ENCODE peak calls at places on chromosomes 12 and 14, in five cellular contexts. One of them, this sample, is unnamed. For H3K27me3, the result is how much of the 10 kb centered on the place peaks cover.

GRCh38 chr12:79548525-79548924 is 142.2 kb downstream of the PAWR start:
- DNase-seq in vagina: no peak
- DNase-seq in PC-3: no peak
- DNase-seq in dorsolateral prefrontal cortex: no peak
- DNase-seq in CD8-positive, alpha-beta T cell: no peak
- DNase-seq in this sample: no peak

GRCh38 chr12:113154351-113154973 is 4.9 kb downstream of the CFAP73 start:
- DNase-seq in vagina: no peak
- DNase-seq in PC-3: no peak
- DNase-seq in dorsolateral prefrontal cortex: no peak
- DNase-seq in CD8-positive, alpha-beta T cell: no peak
- DNase-seq in this sample: no peak

GRCh38 chr12:55472297-55472696 is 2.4 kb upstream of the OR6C70 start:
- DNase-seq in vagina: no peak
- DNase-seq in PC-3: no peak
- DNase-seq in dorsolateral prefrontal cortex: no peak
- DNase-seq in CD8-positive, alpha-beta T cell: no peak
- DNase-seq in this sample: no peak

GRCh38 chr12:42483534-42483857 is 106.0 kb downstream of the PRICKLE1 start:
- DNase-seq in vagina: no peak
- DNase-seq in PC-3: peak
- DNase-seq in dorsolateral prefrontal cortex: no peak
- DNase-seq in CD8-positive, alpha-beta T cell: peak
- DNase-seq in this sample: peak

GRCh38 chr12:59070534-59070933 is 150.2 kb upstream of the LRIG3 start:
- DNase-seq in vagina: no peak
- DNase-seq in PC-3: peak
- DNase-seq in dorsolateral prefrontal cortex: no peak
- DNase-seq in CD8-positive, alpha-beta T cell: no peak
- DNase-seq in this sample: no peak

GRCh38 chr12:1367731-1368285 is 226.6 kb downstream of the FBXL14 start:
- DNase-seq in vagina: no peak
- DNase-seq in PC-3: no peak
- DNase-seq in dorsolateral prefrontal cortex: no peak
- DNase-seq in CD8-positive, alpha-beta T cell: no peak
- DNase-seq in this sample: no peak

GRCh38 chr14:47919994-47920393 is 244.6 kb upstream of the MDGA2 start:
- DNase-seq in vagina: no peak
- DNase-seq in PC-3: no peak
- DNase-seq in dorsolateral prefrontal cortex: no peak
- DNase-seq in CD8-positive, alpha-beta T cell: no peak
- DNase-seq in this sample: no peak

GRCh38 chr12:29547151-29547561 is 49.7 kb upstream of the OVCH1 start:
- DNase-seq in vagina: no peak
- DNase-seq in PC-3: peak
- DNase-seq in dorsolateral prefrontal cortex: no peak
- DNase-seq in CD8-positive, alpha-beta T cell: no peak
- DNase-seq in this sample: no peak

GRCh38 chr12:132329036-132329738 is at the start of gene GALNT9:
- DNase-seq in vagina: no peak
- DNase-seq in PC-3: no peak
- DNase-seq in dorsolateral prefrontal cortex: no peak
- DNase-seq in CD8-positive, alpha-beta T cell: peak
- DNase-seq in this sample: no peak

GRCh38 chr12:120783197-120783596 is 57.6 kb downstream of the ACADS start:
- DNase-seq in vagina: no peak
- DNase-seq in PC-3: peak
- DNase-seq in dorsolateral prefrontal cortex: no peak
- DNase-seq in CD8-positive, alpha-beta T cell: no peak
- DNase-seq in this sample: no peak

GRCh38 chr14:101927859-101928258 is 36.5 kb upstream of the DYNC1H1 start:
- DNase-seq in vagina: no peak
- DNase-seq in PC-3: no peak
- DNase-seq in dorsolateral prefrontal cortex: peak
- DNase-seq in CD8-positive, alpha-beta T cell: no peak
- DNase-seq in this sample: no peak

GRCh38 chr12:84969226-84969625 is 56.6 kb upstream of the SLC6A15 start:
- DNase-seq in vagina: no peak
- DNase-seq in PC-3: no peak
- DNase-seq in dorsolateral prefrontal cortex: no peak
- DNase-seq in CD8-positive, alpha-beta T cell: no peak
- DNase-seq in this sample: no peak

GRCh38 chr12:122856999-122857671 is 21.9 kb downstream of the HIP1R start:
- DNase-seq in vagina: no peak
- DNase-seq in PC-3: peak
- DNase-seq in dorsolateral prefrontal cortex: no peak
- DNase-seq in CD8-positive, alpha-beta T cell: no peak
- DNase-seq in this sample: no peak

GRCh38 chr14:89504084-89504483 is 87.1 kb upstream of the FOXN3 start:
- DNase-seq in vagina: no peak
- DNase-seq in PC-3: no peak
- DNase-seq in dorsolateral prefrontal cortex: no peak
- DNase-seq in CD8-positive, alpha-beta T cell: no peak
- DNase-seq in this sample: no peak

GRCh38 chr12:48903363-48903981 is 21.8 kb downstream of the FKBP11 start:
- DNase-seq in vagina: no peak
- DNase-seq in PC-3: no peak
- DNase-seq in dorsolateral prefrontal cortex: no peak
- DNase-seq in CD8-positive, alpha-beta T cell: no peak
- DNase-seq in this sample: no peak

GRCh38 chr14:93888995-93889394 is 38.1 kb upstream of the FAM181A start:
- DNase-seq in vagina: no peak
- DNase-seq in PC-3: no peak
- DNase-seq in dorsolateral prefrontal cortex: no peak
- DNase-seq in CD8-positive, alpha-beta T cell: no peak
- DNase-seq in this sample: no peak

GRCh38 chr12:53172352-53172751 is 8.2 kb upstream of the ZNF740 start:
- DNase-seq in vagina: no peak
- DNase-seq in PC-3: peak
- DNase-seq in dorsolateral prefrontal cortex: no peak
- DNase-seq in CD8-positive, alpha-beta T cell: no peak
- DNase-seq in this sample: no peak

GRCh38 chr12:53176750-53177149 is 3.8 kb upstream of the ZNF740 start:
- DNase-seq in vagina: no peak
- DNase-seq in PC-3: no peak
- DNase-seq in dorsolateral prefrontal cortex: no peak
- DNase-seq in CD8-positive, alpha-beta T cell: no peak
- DNase-seq in this sample: no peak

GRCh38 chr12:53173085-53173715 is 7.3 kb upstream of the ZNF740 start:
- DNase-seq in vagina: no peak
- DNase-seq in PC-3: peak
- DNase-seq in dorsolateral prefrontal cortex: no peak
- DNase-seq in CD8-positive, alpha-beta T cell: no peak
- DNase-seq in this sample: no peak

GRCh38 chr12:53171725-53172329 is 8.7 kb upstream of the ZNF740 start:
- DNase-seq in vagina: no peak
- DNase-seq in PC-3: peak
- DNase-seq in dorsolateral prefrontal cortex: no peak
- DNase-seq in CD8-positive, alpha-beta T cell: no peak
- DNase-seq in this sample: no peak

GRCh38 chr12:53174881-53175491 is 5.5 kb upstream of the ZNF740 start:
- DNase-seq in vagina: no peak
- DNase-seq in PC-3: peak
- DNase-seq in dorsolateral prefrontal cortex: no peak
- DNase-seq in CD8-positive, alpha-beta T cell: no peak
- DNase-seq in this sample: no peak
- TF ChIP-seq CTCF in vagina: no peak
- TF ChIP-seq CTCF in PC-3: peak
- TF ChIP-seq CTCF in dorsolateral prefrontal cortex: no peak
- TF ChIP-seq CTCF in CD8-positive, alpha-beta T cell: no peak
- TF ChIP-seq CTCF in this sample: peak

DNA sequence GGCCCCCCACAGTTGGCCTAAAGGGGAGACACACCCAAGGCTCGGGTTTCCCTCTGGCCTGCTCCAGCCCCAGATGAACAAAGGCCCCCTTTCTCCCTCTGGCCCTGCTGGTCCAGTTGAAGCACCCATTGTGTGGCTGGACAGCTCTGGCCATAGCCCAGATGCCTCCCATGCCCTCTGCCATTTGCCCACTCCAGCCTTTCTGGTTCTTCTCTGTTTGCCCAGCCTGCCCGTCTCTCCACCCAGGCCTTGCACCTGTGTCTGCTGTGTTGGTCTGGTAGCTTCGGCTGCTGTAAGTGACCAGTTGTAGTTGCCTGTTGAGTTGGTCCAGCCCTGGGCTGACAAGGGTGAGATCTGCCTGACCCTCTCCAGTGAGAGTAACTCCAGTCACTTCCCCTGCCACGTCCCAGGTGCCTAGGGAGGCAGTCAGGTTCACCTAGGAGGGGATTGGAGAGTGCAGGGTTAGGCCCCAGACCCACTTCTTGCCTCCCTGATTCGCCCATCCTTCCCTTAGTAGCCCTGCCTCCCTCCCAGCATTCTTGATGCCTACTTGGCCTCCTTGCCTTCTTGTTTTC is 3.0 kb downstream of the B4GALNT1 start:
- DNase-seq in vagina: no peak
- DNase-seq in PC-3: no peak
- DNase-seq in dorsolateral prefrontal cortex: no peak
- DNase-seq in CD8-positive, alpha-beta T cell: no peak
- DNase-seq in this sample: no peak
- H3K27me3 ChIP-seq in vagina: under half
- H3K27me3 ChIP-seq in PC-3: under half
- H3K27me3 ChIP-seq in dorsolateral prefrontal cortex: under half
- H3K27me3 ChIP-seq in CD8-positive, alpha-beta T cell: under half
- H3K27me3 ChIP-seq in this sample: under half

GRCh38 chr12:125377093-125377492 is 311.9 kb downstream of the AACS start:
- DNase-seq in vagina: peak
- DNase-seq in PC-3: no peak
- DNase-seq in dorsolateral prefrontal cortex: no peak
- DNase-seq in CD8-positive, alpha-beta T cell: no peak
- DNase-seq in this sample: no peak

GRCh38 chr12:125371023-125371422 is 305.8 kb downstream of the AACS start:
- DNase-seq in vagina: no peak
- DNase-seq in PC-3: no peak
- DNase-seq in dorsolateral prefrontal cortex: no peak
- DNase-seq in CD8-positive, alpha-beta T cell: no peak
- DNase-seq in this sample: no peak

GRCh38 chr12:125376422-125376821 is 311.2 kb downstream of the AACS start:
- DNase-seq in vagina: no peak
- DNase-seq in PC-3: no peak
- DNase-seq in dorsolateral prefrontal cortex: no peak
- DNase-seq in CD8-positive, alpha-beta T cell: no peak
- DNase-seq in this sample: no peak

DNA sequence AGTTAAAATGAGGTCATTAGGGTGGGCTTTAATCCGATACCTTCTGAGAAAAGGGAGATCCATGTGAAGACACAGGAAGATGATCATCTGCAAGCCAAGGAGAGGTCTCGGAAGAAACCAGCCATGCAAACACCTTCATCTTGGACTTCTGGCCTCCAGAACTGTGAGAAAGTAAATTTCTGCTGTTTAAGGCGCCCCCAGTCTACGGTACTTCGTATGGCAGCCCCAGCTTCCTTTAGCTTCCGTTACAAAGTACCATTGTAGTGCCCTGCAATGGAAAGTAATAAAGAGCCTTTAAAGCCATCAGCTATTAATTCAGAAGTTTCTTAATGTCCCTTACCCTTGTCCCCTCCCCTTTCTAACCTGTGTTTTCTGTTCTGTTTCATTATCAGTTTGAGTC is 308.1 kb downstream of the AACS start:
- DNase-seq in vagina: no peak
- DNase-seq in PC-3: no peak
- DNase-seq in dorsolateral prefrontal cortex: no peak
- DNase-seq in CD8-positive, alpha-beta T cell: no peak
- DNase-seq in this sample: no peak
- TF ChIP-seq CTCF in vagina: no peak
- TF ChIP-seq CTCF in PC-3: no peak
- TF ChIP-seq CTCF in dorsolateral prefrontal cortex: no peak
- TF ChIP-seq CTCF in CD8-positive, alpha-beta T cell: no peak
- TF ChIP-seq CTCF in this sample: no peak

GRCh38 chr14:75025082-75025481 is 22.4 kb downstream of the EIF2B2 start:
- DNase-seq in vagina: no peak
- DNase-seq in PC-3: peak
- DNase-seq in dorsolateral prefrontal cortex: no peak
- DNase-seq in CD8-positive, alpha-beta T cell: no peak
- DNase-seq in this sample: no peak
- H3K27me3 ChIP-seq in vagina: under half
- H3K27me3 ChIP-seq in PC-3: under half
- H3K27me3 ChIP-seq in dorsolateral prefrontal cortex: under half
- H3K27me3 ChIP-seq in CD8-positive, alpha-beta T cell: under half
- H3K27me3 ChIP-seq in this sample: under half

This sample was measured in GM06990.